ENCODE peak calls at places on chromosomes 6 and 20, in eight cellular contexts. S is AG09319, H is substantia nigra, O is stromal cell of bone marrow, Z is HT-29, D is Right ventricle myocardium superior, M is left ventricle myocardium superior, R is GM12864. F is an unnamed sample.

GRCh38 chr6:122653094-122653493 is 42.9 kb downstream of the PKIB start:
- DNase-seq in H (no peak), Z (peak), D (no peak), M (no peak), S (no peak), R (no peak), O (no peak), F (no peak)

GRCh38 chr6:148984516-148985056 is 237.8 kb downstream of the UST start:
- DNase-seq in D (no peak), O (no peak), H (no peak), R (no peak), S (no peak), M (no peak), Z (no peak), F (no peak)

GRCh38 chr6:17986656-17987575 is 519 bp downstream of the KIF13A start:
- DNase-seq in Z (peak), M (peak), D (peak), H (peak), S (no peak), O (no peak), R (no peak), F (peak)

GRCh38 chr6:164230259-164230658 is 815.7 kb downstream of the QKI start:
- DNase-seq in M (no peak), R (no peak), Z (no peak), H (no peak), O (no peak), S (no peak), D (no peak), F (no peak)

GRCh38 chr6:44932651-44933091 is 395.5 kb upstream of the RUNX2 start:
- DNase-seq in R (no peak), M (no peak), D (no peak), O (peak), H (no peak), S (no peak), Z (no peak), F (no peak)

GRCh38 chr6:84220809-84221409 is 6.5 kb downstream of the CEP162 start:
- DNase-seq in D (no peak), O (peak), H (no peak), S (no peak), Z (peak), R (no peak), M (no peak), F (no peak)

GRCh38 chr6:166551797-166552495 is 34.5 kb downstream of the RAMACL start:
- DNase-seq in D (no peak), M (no peak), Z (no peak), R (no peak), O (no peak), H (no peak), S (no peak), F (no peak)

GRCh38 chr20:45014671-45015415 is 48.5 kb downstream of the STK4 start:
- DNase-seq in D (no peak), O (no peak), S (peak), R (no peak), Z (peak), H (no peak), M (no peak), F (no peak)

GRCh38 chr6:4031442-4031841 is 47.5 kb downstream of the FAM217A start:
- DNase-seq in O (no peak), H (no peak), S (no peak), M (no peak), D (no peak), Z (no peak), R (no peak), F (no peak)

GRCh38 chr6:87848616-87849015 is 146.6 kb upstream of the AKIRIN2 start:
- DNase-seq in M (no peak), O (no peak), Z (peak), H (no peak), D (no peak), R (no peak), S (no peak), F (no peak)

GRCh38 chr6:138346302-138347195 is 31.2 kb upstream of the SMIM28 start:
- DNase-seq in R (no peak), H (no peak), O (peak), M (no peak), Z (no peak), S (no peak), D (no peak), F (no peak)

GRCh38 chr20:53003420-53003819 is 31.3 kb downstream of the TSHZ2 start:
- DNase-seq in M (no peak), H (no peak), S (no peak), D (no peak), R (no peak), O (peak), Z (no peak), F (no peak)

F was measured in lower lobe of right lung.